ENCODE peak calls at places on chromosomes 16 and 17, in six cellular contexts. One of them, this sample, is unnamed.

GRCh38 chr17:42766124-42766523 is 5.1 kb downstream of the RAMP2 start:
- DNase-seq in lung: no peak
- DNase-seq in omental fat pad: no peak
- DNase-seq in IMR-90: no peak
- DNase-seq in heart right ventricle: no peak
- DNase-seq in osteocyte: no peak
- DNase-seq in this sample: no peak

GRCh38 chr16:88634994-88635670 is 3.2 kb upstream of the IL17C start:
- DNase-seq in omental fat pad: no peak
- DNase-seq in IMR-90: peak
- DNase-seq in lung: no peak
- DNase-seq in heart right ventricle: no peak
- DNase-seq in osteocyte: no peak
- DNase-seq in this sample: no peak

GRCh38 chr17:3636154-3636907 is at the start of the genes CTNS and SHPK:
- DNase-seq in lung: peak
- DNase-seq in omental fat pad: peak
- DNase-seq in heart right ventricle: peak
- DNase-seq in IMR-90: peak
- DNase-seq in osteocyte: peak
- DNase-seq in this sample: peak

GRCh38 chr17:14559220-14559619 is 258.3 kb downstream of the HS3ST3B1 start:
- DNase-seq in osteocyte: no peak
- DNase-seq in omental fat pad: no peak
- DNase-seq in lung: no peak
- DNase-seq in IMR-90: no peak
- DNase-seq in heart right ventricle: no peak
- DNase-seq in this sample: no peak

GRCh38 chr17:39200957-39201510 is 951 bp downstream of the RPL19 start:
- DNase-seq in osteocyte: no peak
- DNase-seq in omental fat pad: no peak
- DNase-seq in heart right ventricle: no peak
- DNase-seq in IMR-90: no peak
- DNase-seq in lung: no peak
- DNase-seq in this sample: no peak

GRCh38 chr16:87180069-87180468 is 137.1 kb downstream of the C16orf95 start:
- DNase-seq in osteocyte: no peak
- DNase-seq in lung: no peak
- DNase-seq in IMR-90: no peak
- DNase-seq in heart right ventricle: no peak
- DNase-seq in omental fat pad: no peak
- DNase-seq in this sample: no peak

GRCh38 chr17:8470447-8471047 is 34.9 kb downstream of the NDEL1 start:
- DNase-seq in heart right ventricle: peak
- DNase-seq in IMR-90: no peak
- DNase-seq in omental fat pad: no peak
- DNase-seq in osteocyte: peak
- DNase-seq in lung: no peak
- DNase-seq in this sample: no peak

GRCh38 chr16:3259097-3259496 is 2.7 kb upstream of the MEFV start:
- DNase-seq in heart right ventricle: peak
- DNase-seq in osteocyte: no peak
- DNase-seq in lung: peak
- DNase-seq in IMR-90: no peak
- DNase-seq in omental fat pad: no peak
- DNase-seq in this sample: no peak

GRCh38 chr16:30027588-30028437 is 3.3 kb downstream of the TLCD3B start:
- DNase-seq in osteocyte: no peak
- DNase-seq in lung: no peak
- DNase-seq in IMR-90: no peak
- DNase-seq in omental fat pad: no peak
- DNase-seq in heart right ventricle: no peak
- DNase-seq in this sample: no peak

GRCh38 chr17:17874478-17874877 is 37.7 kb upstream of the SREBF1 start:
- DNase-seq in IMR-90: peak
- DNase-seq in lung: no peak
- DNase-seq in heart right ventricle: peak
- DNase-seq in osteocyte: no peak
- DNase-seq in omental fat pad: no peak
- DNase-seq in this sample: no peak

GRCh38 chr17:19579192-19579668 is 45.6 kb downstream of the SLC47A1 start:
- DNase-seq in osteocyte: no peak
- DNase-seq in IMR-90: no peak
- DNase-seq in lung: no peak
- DNase-seq in heart right ventricle: no peak
- DNase-seq in omental fat pad: no peak
- DNase-seq in this sample: no peak

GRCh38 chr17:74480290-74480689 is 13.9 kb downstream of the CD300A start:
- DNase-seq in osteocyte: no peak
- DNase-seq in omental fat pad: no peak
- DNase-seq in heart right ventricle: no peak
- DNase-seq in IMR-90: no peak
- DNase-seq in lung: no peak
- DNase-seq in this sample: no peak

GRCh38 chr16:67935402-67936123 is 1.1 kb downstream of the PSMB10 start:
- DNase-seq in lung: peak
- DNase-seq in omental fat pad: peak
- DNase-seq in IMR-90: peak
- DNase-seq in osteocyte: peak
- DNase-seq in heart right ventricle: peak
- DNase-seq in this sample: peak

GRCh38 chr17:31274252-31274651 is 22.8 kb downstream of the OMG start:
- DNase-seq in osteocyte: no peak
- DNase-seq in IMR-90: peak
- DNase-seq in heart right ventricle: no peak
- DNase-seq in omental fat pad: no peak
- DNase-seq in lung: no peak
- DNase-seq in this sample: no peak

GRCh38 chr16:66091462-66091861 is 275.0 kb upstream of the CDH5 start:
- DNase-seq in IMR-90: peak
- DNase-seq in omental fat pad: no peak
- DNase-seq in osteocyte: no peak
- DNase-seq in heart right ventricle: no peak
- DNase-seq in lung: no peak
- DNase-seq in this sample: no peak

GRCh38 chr16:65366316-65366715 is 244.5 kb upstream of the CDH11 start:
- DNase-seq in osteocyte: no peak
- DNase-seq in omental fat pad: no peak
- DNase-seq in heart right ventricle: no peak
- DNase-seq in lung: no peak
- DNase-seq in IMR-90: no peak
- DNase-seq in this sample: no peak

GRCh38 chr17:76327689-76328088 is 19.6 kb upstream of the QRICH2 start:
- DNase-seq in osteocyte: no peak
- DNase-seq in omental fat pad: no peak
- DNase-seq in heart right ventricle: no peak
- DNase-seq in lung: peak
- DNase-seq in IMR-90: no peak
- DNase-seq in this sample: no peak

GRCh38 chr16:82603784-82604411 is 22.9 kb upstream of the CDH13 start:
- DNase-seq in heart right ventricle: peak
- DNase-seq in omental fat pad: no peak
- DNase-seq in IMR-90: peak
- DNase-seq in osteocyte: no peak
- DNase-seq in lung: no peak
- DNase-seq in this sample: peak

GRCh38 chr16:81553080-81553813 is 108.6 kb downstream of the CMIP start:
- DNase-seq in heart right ventricle: no peak
- DNase-seq in omental fat pad: no peak
- DNase-seq in IMR-90: peak
- DNase-seq in osteocyte: no peak
- DNase-seq in lung: no peak
- DNase-seq in this sample: no peak

GRCh38 chr16:59048876-59049275 is 314.8 kb upstream of the GOT2 start:
- DNase-seq in omental fat pad: no peak
- DNase-seq in lung: no peak
- DNase-seq in osteocyte: no peak
- DNase-seq in IMR-90: no peak
- DNase-seq in heart right ventricle: no peak
- DNase-seq in this sample: no peak

GRCh38 chr16:59044616-59045015 is 310.5 kb upstream of the GOT2 start:
- DNase-seq in heart right ventricle: no peak
- DNase-seq in osteocyte: no peak
- DNase-seq in omental fat pad: no peak
- DNase-seq in IMR-90: no peak
- DNase-seq in lung: no peak
- DNase-seq in this sample: no peak

GRCh38 chr16:59047114-59047513 is 313.0 kb upstream of the GOT2 start:
- DNase-seq in omental fat pad: no peak
- DNase-seq in IMR-90: no peak
- DNase-seq in lung: no peak
- DNase-seq in osteocyte: no peak
- DNase-seq in heart right ventricle: no peak
- DNase-seq in this sample: no peak

GRCh38 chr16:59045496-59045895 is 311.4 kb upstream of the GOT2 start:
- DNase-seq in IMR-90: peak
- DNase-seq in lung: no peak
- DNase-seq in heart right ventricle: no peak
- DNase-seq in omental fat pad: no peak
- DNase-seq in osteocyte: no peak
- DNase-seq in this sample: no peak

GRCh38 chr16:59046335-59046734 is 312.2 kb upstream of the GOT2 start:
- DNase-seq in heart right ventricle: no peak
- DNase-seq in IMR-90: peak
- DNase-seq in omental fat pad: no peak
- DNase-seq in lung: no peak
- DNase-seq in osteocyte: no peak
- DNase-seq in this sample: no peak
- TF ChIP-seq CTCF in heart right ventricle: no peak
- TF ChIP-seq CTCF in IMR-90: no peak
- TF ChIP-seq CTCF in omental fat pad: no peak
- TF ChIP-seq CTCF in lung: no peak
- TF ChIP-seq CTCF in osteocyte: no peak
- TF ChIP-seq CTCF in this sample: no peak

GRCh38 chr16:5350118-5350517 is 252.5 kb upstream of the EEF2KMT start:
- DNase-seq in omental fat pad: no peak
- DNase-seq in lung: no peak
- DNase-seq in osteocyte: no peak
- DNase-seq in IMR-90: no peak
- DNase-seq in heart right ventricle: no peak
- DNase-seq in this sample: no peak
- TF ChIP-seq CTCF in omental fat pad: no peak
- TF ChIP-seq CTCF in lung: no peak
- TF ChIP-seq CTCF in osteocyte: no peak
- TF ChIP-seq CTCF in IMR-90: no peak
- TF ChIP-seq CTCF in heart right ventricle: no peak
- TF ChIP-seq CTCF in this sample: no peak

DNA sequence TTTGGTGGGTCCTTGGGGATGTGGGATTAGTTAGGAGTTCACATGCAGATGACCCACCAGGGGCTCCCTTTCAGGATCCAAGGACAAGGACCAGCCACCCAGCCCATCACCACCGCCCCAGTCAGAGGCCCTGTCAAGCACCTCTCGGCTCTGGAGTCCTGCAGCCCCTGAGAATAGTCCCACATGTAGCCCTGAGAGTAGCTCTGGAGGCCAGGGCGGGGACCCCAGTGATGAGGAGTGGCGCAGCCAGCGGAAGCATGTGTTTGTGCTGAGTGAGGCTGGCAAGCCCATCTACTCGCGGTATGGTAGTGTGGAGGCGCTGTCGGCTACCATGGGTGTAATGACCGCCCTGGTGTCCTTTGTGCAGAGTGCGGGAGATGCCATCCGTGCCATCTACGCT is 2.4 kb downstream of the MON1B start:
- DNase-seq in osteocyte: no peak
- DNase-seq in IMR-90: no peak
- DNase-seq in lung: no peak
- DNase-seq in omental fat pad: no peak
- DNase-seq in heart right ventricle: no peak
- DNase-seq in this sample: no peak
- TF ChIP-seq CTCF in osteocyte: no peak
- TF ChIP-seq CTCF in IMR-90: no peak
- TF ChIP-seq CTCF in lung: no peak
- TF ChIP-seq CTCF in omental fat pad: no peak
- TF ChIP-seq CTCF in heart right ventricle: no peak
- TF ChIP-seq CTCF in this sample: no peak

GRCh38 chr17:82061047-82061925 is 4.3 kb downstream of the DUS1L start:
- DNase-seq in lung: no peak
- DNase-seq in osteocyte: no peak
- DNase-seq in IMR-90: no peak
- DNase-seq in heart right ventricle: no peak
- DNase-seq in omental fat pad: no peak
- DNase-seq in this sample: no peak

GRCh38 chr17:82062984-82063368 is 2.6 kb downstream of the DUS1L start:
- DNase-seq in lung: no peak
- DNase-seq in osteocyte: no peak
- DNase-seq in heart right ventricle: no peak
- DNase-seq in IMR-90: no peak
- DNase-seq in omental fat pad: no peak
- DNase-seq in this sample: no peak

GRCh38 chr17:82060614-82061013 is 5.0 kb downstream of the DUS1L start:
- DNase-seq in lung: no peak
- DNase-seq in heart right ventricle: no peak
- DNase-seq in osteocyte: no peak
- DNase-seq in omental fat pad: no peak
- DNase-seq in IMR-90: no peak
- DNase-seq in this sample: no peak

GRCh38 chr17:82063424-82064415 is 1.9 kb downstream of the DUS1L start:
- DNase-seq in IMR-90: no peak
- DNase-seq in osteocyte: no peak
- DNase-seq in omental fat pad: no peak
- DNase-seq in lung: no peak
- DNase-seq in heart right ventricle: no peak
- DNase-seq in this sample: no peak

DNA sequence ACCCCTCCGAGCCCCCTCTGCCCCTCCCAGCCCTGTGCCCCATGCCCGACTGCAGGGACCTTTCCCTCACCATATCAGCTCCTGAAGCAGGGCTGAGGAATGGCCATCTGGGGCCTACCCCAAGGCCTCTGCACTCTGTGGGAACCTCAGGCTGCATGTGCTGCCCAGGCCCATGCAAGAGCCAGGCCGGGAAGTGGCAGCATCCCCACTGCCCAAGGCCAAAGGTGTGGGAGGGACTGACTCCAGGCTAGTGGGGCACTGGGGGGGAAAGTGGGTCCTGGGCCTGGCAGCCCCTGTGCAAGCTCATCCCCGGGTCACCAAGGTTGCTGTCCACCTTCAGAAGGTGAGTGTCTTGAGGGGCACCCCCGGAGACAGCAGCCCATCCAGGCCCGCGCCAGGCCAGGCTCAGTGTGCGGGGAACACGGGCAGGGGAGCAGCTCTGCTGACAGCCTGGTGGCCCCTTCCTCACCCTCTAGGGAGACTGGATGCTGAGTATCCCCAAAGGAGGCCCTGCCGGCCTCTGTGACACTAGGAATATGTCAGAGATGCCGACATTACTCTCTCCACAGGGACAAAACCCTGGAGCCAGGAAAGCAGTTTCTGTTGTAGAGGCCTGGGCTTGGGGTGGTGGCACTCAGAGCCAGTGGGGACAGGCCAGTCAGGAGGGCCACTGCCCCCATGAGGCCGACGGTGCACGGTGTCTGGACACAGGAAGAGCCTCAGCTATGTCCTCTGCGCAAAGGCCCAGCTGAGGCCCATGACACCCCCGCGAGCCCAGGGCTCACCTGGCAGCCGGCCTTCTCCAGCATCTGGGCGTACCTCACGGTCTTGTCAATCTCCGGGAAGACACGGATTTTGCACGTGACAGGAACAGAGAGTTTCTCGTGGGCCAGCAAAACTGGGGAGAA is 3.3 kb downstream of the DUS1L start:
- DNase-seq in IMR-90: no peak
- DNase-seq in lung: no peak
- DNase-seq in osteocyte: no peak
- DNase-seq in omental fat pad: no peak
- DNase-seq in heart right ventricle: no peak
- DNase-seq in this sample: no peak
- TF ChIP-seq CTCF in IMR-90: no peak
- TF ChIP-seq CTCF in lung: no peak
- TF ChIP-seq CTCF in osteocyte: no peak
- TF ChIP-seq CTCF in omental fat pad: no peak
- TF ChIP-seq CTCF in heart right ventricle: no peak
- TF ChIP-seq CTCF in this sample: no peak

This sample was measured in neural crest cell.